ENCODE peak calls at places on chromosomes 13 and 19, in eight cellular contexts. J is cardiac muscle cell, I is uterus, W is thyroid gland, S is breast epithelium, G is heart left ventricle, Z is hepatocyte, H is A673. C is an unnamed sample. For H3K4me1, the result is how much of the 10 kb centered on the place peaks cover.

GRCh38 chr19:55117063-55117635 is 288 bp downstream of the PPP1R12C start:
- DNase-seq in J (no peak), I (no peak), W (peak), S (no peak), G (peak), Z (no peak), H (no peak), C (peak)

GRCh38 chr13:73809561-73809960 is 324.6 kb downstream of the KLF12 start:
- DNase-seq in J (peak), I (no peak), W (no peak), S (no peak), G (no peak), Z (no peak), H (peak), C (no peak)

GRCh38 chr13:27917121-27917947 is 2.5 kb upstream of the PDX1 start:
- DNase-seq in J (no peak), I (no peak), W (no peak), S (no peak), G (no peak), Z (no peak), H (no peak), C (no peak)

GRCh38 chr13:65217459-65217858 is 2012.7 kb downstream of the PCDH9 start:
- DNase-seq in J (no peak), I (no peak), W (no peak), S (no peak), G (no peak), Z (peak), H (no peak), C (no peak)

GRCh38 chr19:50252111-50252886 is 48.9 kb downstream of the MYH14 start:
- DNase-seq in J (peak), I (no peak), W (no peak), S (no peak), G (no peak), Z (no peak), H (peak), C (peak)

GRCh38 chr13:59112375-59112774 is 1051.4 kb downstream of the DIAPH3 start:
- DNase-seq in J (peak), I (no peak), W (no peak), S (no peak), G (no peak), Z (peak), H (peak), C (no peak)

GRCh38 chr19:19460258-19460731 is 54.8 kb downstream of the GATAD2A start:
- DNase-seq in J (no peak), I (no peak), W (no peak), S (no peak), G (no peak), Z (no peak), H (no peak), C (no peak)

GRCh38 chr19:17091758-17092333 is 16.3 kb downstream of the MYO9B start:
- DNase-seq in J (no peak), I (no peak), W (peak), S (no peak), G (peak), Z (no peak), H (no peak), C (peak)

GRCh38 chr13:52162279-52163101 is 3.1 kb upstream of the NEK3 start:
- DNase-seq in J (peak), I (no peak), W (no peak), S (no peak), G (no peak), Z (no peak), H (no peak), C (no peak)

GRCh38 chr13:99356216-99357089 is 49.3 kb upstream of the GPR183 start:
- DNase-seq in J (peak), I (no peak), W (no peak), S (no peak), G (peak), Z (no peak), H (no peak), C (no peak)

GRCh38 chr19:58037927-58038687 is 4.3 kb downstream of the ZSCAN1 start:
- DNase-seq in J (peak), I (no peak), W (peak), S (no peak), G (no peak), Z (no peak), H (no peak), C (no peak)

GRCh38 chr13:23672616-23673015 is 102.4 kb downstream of the TNFRSF19 start:
- DNase-seq in J (peak), I (no peak), W (no peak), S (no peak), G (peak), Z (no peak), H (no peak), C (no peak)

GRCh38 chr13:23673354-23673753 is 103.1 kb downstream of the TNFRSF19 start:
- DNase-seq in J (peak), I (peak), W (no peak), S (no peak), G (no peak), Z (peak), H (no peak), C (no peak)

GRCh38 chr13:23671367-23671766 is 101.2 kb downstream of the TNFRSF19 start:
- DNase-seq in J (no peak), I (no peak), W (no peak), S (no peak), G (no peak), Z (no peak), H (no peak), C (no peak)

GRCh38 chr13:23670793-23671192 is 100.6 kb downstream of the TNFRSF19 start:
- DNase-seq in J (no peak), I (no peak), W (no peak), S (no peak), G (no peak), Z (no peak), H (no peak), C (no peak)

GRCh38 chr13:23671902-23672301 is 101.7 kb downstream of the TNFRSF19 start:
- DNase-seq in J (peak), I (no peak), W (no peak), S (no peak), G (no peak), Z (no peak), H (no peak), C (no peak)
- H3K4me1 ChIP-seq in J (under half), I (under half), W (under half), S (under half), G (under half), Z (under half), H (under half), C (under half)

DNA sequence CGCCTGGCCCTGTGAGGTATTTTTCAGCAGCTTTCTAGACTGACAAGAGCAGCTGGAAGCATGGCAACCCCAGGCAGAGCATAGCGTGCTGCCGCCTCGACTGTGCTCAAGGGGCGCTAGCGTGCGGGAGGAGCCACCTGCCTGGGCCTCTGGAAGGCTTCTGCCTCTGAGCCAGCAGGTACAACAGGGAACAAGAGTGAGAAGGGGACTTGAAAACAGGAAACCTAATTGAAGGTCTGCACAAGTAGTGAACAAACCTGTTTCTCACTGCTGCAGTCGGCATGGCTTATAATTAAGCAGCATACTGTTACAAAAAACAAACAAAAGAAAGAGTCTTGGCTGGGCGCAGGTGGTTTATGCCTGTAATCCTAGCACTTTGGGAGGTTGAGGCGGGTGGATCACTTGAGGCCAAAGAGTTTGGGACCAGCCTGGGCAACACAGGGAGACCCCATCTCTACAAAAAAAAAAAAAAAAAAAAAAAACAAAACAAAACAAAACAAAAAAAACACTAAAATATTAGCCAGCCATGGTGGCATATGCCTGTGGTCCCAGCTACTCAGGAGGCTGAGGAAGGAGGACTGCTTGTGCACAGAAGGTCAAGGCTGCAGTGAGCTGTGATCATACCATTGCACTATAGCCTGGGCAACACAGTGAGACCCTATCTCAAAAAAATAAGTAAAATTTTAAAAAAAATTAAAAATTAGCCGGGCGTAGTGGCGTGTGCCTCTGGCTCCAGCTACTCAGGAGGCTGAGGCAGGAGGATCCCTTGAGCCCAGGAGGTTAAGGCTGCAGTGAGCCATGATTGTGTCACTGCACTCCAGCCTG is 12.6 kb upstream of the GARRE1 start:
- DNase-seq in J (no peak), I (no peak), W (peak), S (peak), G (no peak), Z (peak), H (no peak), C (peak)
- TF ChIP-seq CTCF in J (peak), I (no peak), W (peak), S (no peak), G (no peak), Z (peak), H (peak), C (peak)

GRCh38 chr19:34178276-34178614 is 5.9 kb downstream of the LSM14A start:
- DNase-seq in J (no peak), I (no peak), W (no peak), S (no peak), G (no peak), Z (no peak), H (no peak), C (no peak)

GRCh38 chr19:34180709-34181108 is 8.4 kb downstream of the LSM14A start:
- DNase-seq in J (no peak), I (no peak), W (no peak), S (no peak), G (no peak), Z (no peak), H (no peak), C (no peak)

GRCh38 chr19:34180273-34180672 is 8.0 kb downstream of the LSM14A start:
- DNase-seq in J (no peak), I (no peak), W (no peak), S (no peak), G (no peak), Z (no peak), H (no peak), C (no peak)

GRCh38 chr19:34181111-34181864 is 9.0 kb downstream of the LSM14A start:
- DNase-seq in J (no peak), I (no peak), W (peak), S (no peak), G (no peak), Z (no peak), H (no peak), C (no peak)

GRCh38 chr19:34179066-34179465 is 6.8 kb downstream of the LSM14A start:
- DNase-seq in J (no peak), I (no peak), W (no peak), S (no peak), G (no peak), Z (no peak), H (no peak), C (no peak)
- H3K4me1 ChIP-seq in J (half or more), I (under half), W (half or more), S (under half), G (half or more), Z (half or more), H (half or more), C (under half)

DNA sequence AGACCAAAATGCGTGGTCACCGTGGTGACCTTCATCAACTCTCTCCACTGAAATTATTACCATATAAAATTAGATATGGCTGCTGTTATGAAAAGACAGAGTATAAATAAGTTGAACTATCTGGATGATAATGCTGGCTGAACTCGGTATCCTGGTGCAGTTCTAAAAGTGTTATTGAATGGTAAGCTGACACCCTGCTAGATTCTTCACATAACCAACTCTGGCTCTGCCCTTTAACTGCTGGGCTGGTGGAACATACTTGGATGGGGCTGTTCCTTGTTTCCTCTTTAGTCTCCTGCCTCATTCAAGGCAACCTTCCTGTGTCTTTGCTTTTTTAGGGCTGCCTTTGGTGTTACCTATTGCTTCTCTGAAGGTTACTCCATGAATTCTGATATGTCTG is 106.9 kb downstream of the FGF9 start:
- DNase-seq in J (no peak), I (no peak), W (no peak), S (no peak), G (no peak), Z (no peak), H (no peak), C (no peak)
- TF ChIP-seq CTCF in J (no peak), I (no peak), W (no peak), S (no peak), G (no peak), Z (no peak), H (no peak), C (no peak)

DNA sequence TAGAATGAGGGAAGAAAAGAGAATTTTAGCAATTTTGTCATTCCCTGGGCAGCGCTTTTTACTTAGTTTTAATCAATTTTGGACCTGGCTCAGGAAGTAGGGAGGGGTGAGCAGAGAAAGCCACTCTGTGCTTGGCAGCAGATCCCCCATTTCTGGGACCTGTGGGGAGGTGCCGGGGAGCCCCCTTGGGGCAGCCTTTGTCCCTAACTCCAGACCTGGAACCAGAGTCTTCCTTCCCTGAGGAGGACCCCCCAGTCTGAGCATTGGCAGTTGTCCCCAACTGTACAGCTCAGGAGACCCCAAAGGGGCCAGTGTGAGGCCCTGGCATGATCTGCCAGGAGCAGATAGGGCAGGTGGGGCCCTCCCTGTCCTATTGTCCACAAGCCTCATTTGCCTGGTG is 10.5 kb downstream of the LYL1 start:
- DNase-seq in J (no peak), I (no peak), W (no peak), S (no peak), G (no peak), Z (no peak), H (no peak), C (no peak)
- H3K4me1 ChIP-seq in J (under half), I (under half), W (under half), S (under half), G (half or more), Z (under half), H (under half), C (under half)

GRCh38 chr19:41701401-41702075 is 6.9 kb upstream of the CEACAM5 start:
- DNase-seq in J (no peak), I (no peak), W (no peak), S (no peak), G (no peak), Z (no peak), H (peak), C (peak)
- TF ChIP-seq CTCF in J (peak), I (no peak), W (no peak), S (no peak), G (no peak), Z (no peak), H (peak), C (peak)

GRCh38 chr19:47230122-47230920 is 678 bp downstream of the BBC3 start:
- DNase-seq in J (peak), I (peak), W (peak), S (no peak), G (peak), Z (peak), H (no peak), C (peak)
- H3K4me1 ChIP-seq in J (under half), I (under half), W (under half), S (under half), G (half or more), Z (under half), H (under half), C (under half)

DNA sequence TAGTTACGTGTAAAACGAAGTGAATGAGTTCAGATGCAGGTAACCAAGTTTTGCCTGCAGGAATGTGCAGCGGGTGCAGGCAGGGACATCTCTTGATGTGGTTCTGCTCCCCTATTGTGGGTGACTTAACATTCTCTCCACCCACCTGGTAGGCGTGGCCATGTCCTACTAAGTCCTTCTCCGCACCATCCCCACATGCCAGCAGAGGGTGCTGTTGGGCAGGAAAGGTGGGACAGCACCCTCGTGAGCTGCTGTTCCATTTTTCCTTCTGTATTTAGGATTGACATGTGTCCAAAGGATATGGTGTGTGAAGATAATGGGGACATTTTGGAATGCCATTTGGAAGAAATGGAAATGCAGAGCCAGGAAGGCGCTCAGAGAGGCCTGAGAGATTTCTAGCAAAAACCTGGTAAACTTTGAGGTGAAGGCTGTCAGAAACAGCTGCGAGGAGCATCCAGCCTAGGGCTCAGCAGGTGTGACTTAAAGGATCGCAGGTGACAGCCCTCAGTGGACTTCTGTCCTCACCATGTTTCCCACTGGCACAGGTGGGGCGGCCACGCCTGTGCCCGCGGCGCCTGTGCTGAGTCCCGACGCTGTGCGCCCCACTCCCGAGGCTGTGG is 26.2 kb upstream of the MCF2L start:
- DNase-seq in J (peak), I (peak), W (peak), S (peak), G (peak), Z (peak), H (peak), C (peak)
- TF ChIP-seq CTCF in J (peak), I (peak), W (peak), S (peak), G (peak), Z (peak), H (peak), C (peak)